ENCODE peak calls at places on chromosomes 13 and 19, in eight cellular contexts. T is caudate nucleus; C is pancreas; H is progenitor cell of endocrine pancreas; Y is SK-N-SH; S is NCI-H1092 treated with DMSO at 0.1 percent for 48 hours; F is left ventricle myocardium inferior; B is CD8-positive, alpha-beta T cell. D is an unnamed sample.

GRCh38 chr19:15096223-15096622 is 11.0 kb upstream of the SYDE1 start:
- DNase-seq in Y (no peak), F (no peak), S (no peak), B (no peak), H (no peak), C (no peak), T (no peak), D (no peak)

GRCh38 chr13:98142427-98143156 is at the start of gene FARP1:
- DNase-seq in S (peak), B (no peak), T (peak), C (peak), H (peak), Y (peak), F (peak), D (peak)

GRCh38 chr19:17902701-17903100 is 30.1 kb upstream of the CCDC124 start:
- DNase-seq in C (no peak), H (no peak), B (no peak), Y (no peak), S (no peak), T (no peak), F (no peak), D (no peak)

GRCh38 chr13:47858678-47859050 is 142.4 kb downstream of the SUCLA2 start:
- DNase-seq in C (no peak), T (no peak), H (no peak), F (no peak), B (no peak), S (no peak), Y (no peak), D (no peak)

GRCh38 chr13:57250472-57250871 is 83.5 kb downstream of the PRR20E start:
- DNase-seq in F (no peak), Y (no peak), H (no peak), T (no peak), B (no peak), S (no peak), C (no peak), D (no peak)

GRCh38 chr19:44816301-44816700 is 7.4 kb downstream of the BCAM start:
- DNase-seq in C (no peak), S (no peak), B (no peak), H (no peak), Y (peak), F (no peak), T (no peak), D (no peak)

GRCh38 chr13:113769881-113770280 is 10.9 kb downstream of the TMEM255B start:
- DNase-seq in Y (no peak), F (no peak), T (no peak), S (no peak), H (no peak), C (no peak), B (no peak), D (no peak)

GRCh38 chr13:104641309-104641708 is 1575.1 kb upstream of the SLC10A2 start:
- DNase-seq in F (no peak), B (no peak), C (no peak), S (no peak), H (no peak), T (no peak), Y (peak), D (no peak)

GRCh38 chr19:30430206-30430734 is 58.1 kb downstream of the ZNF536 start:
- DNase-seq in H (no peak), F (no peak), T (no peak), S (no peak), B (no peak), Y (no peak), C (no peak), D (no peak)

GRCh38 chr13:49419292-49419691 is 24.6 kb downstream of the CAB39L start:
- DNase-seq in C (no peak), Y (no peak), H (no peak), S (no peak), B (no peak), T (no peak), F (no peak), D (no peak)

GRCh38 chr19:19775891-19776205 is 42.9 kb upstream of the ZNF14 start:
- DNase-seq in C (no peak), T (no peak), F (no peak), H (no peak), B (no peak), Y (no peak), S (no peak), D (no peak)

GRCh38 chr13:51815848-51816247 is 11.9 kb upstream of the DHRS12 start:
- DNase-seq in T (no peak), S (no peak), H (no peak), C (peak), Y (no peak), B (no peak), F (no peak), D (no peak)

GRCh38 chr19:5152013-5152763 is 183.3 kb downstream of the KDM4B start:
- DNase-seq in C (no peak), B (no peak), T (no peak), S (no peak), Y (peak), F (no peak), H (no peak), D (no peak)

GRCh38 chr13:79988573-79988972 is 352.4 kb downstream of the SPRY2 start:
- DNase-seq in F (no peak), C (no peak), T (no peak), H (no peak), Y (no peak), B (no peak), S (no peak), D (no peak)

GRCh38 chr13:21948781-21949474 is 278.1 kb downstream of the FGF9 start:
- DNase-seq in C (no peak), Y (no peak), S (no peak), H (no peak), T (no peak), B (no peak), F (no peak), D (no peak)

GRCh38 chr13:21576424-21576823 is 27.5 kb downstream of the MICU2 start:
- DNase-seq in T (no peak), B (no peak), H (no peak), F (no peak), Y (no peak), C (no peak), S (no peak), D (no peak)